ENCODE peak calls at places on chromosomes 13 and 19, in four cellular contexts. K is brain microvascular endothelial cell, C is osteoblast, O is cardiac muscle cell. Z is an unnamed sample.

GRCh38 chr19:11887247-11887617 is 350 bp upstream of the ZNF69 start:
- DNase-seq in C (no peak), O (no peak), K (no peak), Z (no peak)

GRCh38 chr19:35986664-35987570 is 8.1 kb upstream of the SDHAF1 start:
- DNase-seq in K (no peak), C (peak; percentile 85), O (no peak), Z (no peak)

GRCh38 chr13:56457535-56458200 is 683.0 kb upstream of the PRR20A start:
- DNase-seq in O (no peak), C (no peak), K (no peak), Z (no peak)

GRCh38 chr13:99869830-99870229 is 101.7 kb downstream of the ZIC5 start:
- DNase-seq in C (no peak), K (no peak), O (no peak), Z (no peak)

GRCh38 chr13:70330697-70331361 is 222.6 kb upstream of the KLHL1 start:
- DNase-seq in O (no peak), C (peak; percentile 3), K (no peak), Z (peak; percentile 14)

GRCh38 chr19:4415352-4415751 is 12.9 kb downstream of the CHAF1A start:
- DNase-seq in C (peak; percentile 32), K (no peak), O (peak; percentile 70), Z (no peak)

GRCh38 chr19:19257836-19258588 is 15.1 kb downstream of the TM6SF2 start:
- DNase-seq in C (peak; percentile 77), K (no peak), O (no peak), Z (no peak)

GRCh38 chr13:46008631-46009030 is 43.9 kb downstream of the ZC3H13 start:
- DNase-seq in O (no peak), C (no peak), K (no peak), Z (no peak)

GRCh38 chr13:33686772-33687480 is 131.0 kb upstream of the RFC3 start:
- DNase-seq in K (no peak), C (no peak), O (peak; percentile 23), Z (no peak)

GRCh38 chr13:60788156-60788829 is 391.3 kb downstream of the TDRD3 start:
- DNase-seq in K (no peak), O (peak; percentile 8), C (no peak), Z (peak; percentile 27)

GRCh38 chr13:113562085-113562749 is 22.3 kb upstream of the TFDP1 start:
- DNase-seq in C (peak; percentile 98), K (peak; percentile 62), O (peak; percentile 85), Z (peak; percentile 55)

GRCh38 chr19:16417660-16418596 is 53.8 kb downstream of the EPS15L1 start:
- DNase-seq in C (peak; percentile 98), O (peak; percentile 60), K (peak; percentile 35), Z (no peak)

GRCh38 chr19:49421039-49421877 is 2.0 kb downstream of the PTH2 start:
- DNase-seq in K (peak; percentile 49), C (peak; percentile 97), O (peak; percentile 81), Z (no peak)

GRCh38 chr19:3338541-3339181 is 27.7 kb upstream of the NFIC start:
- DNase-seq in K (no peak), O (no peak), C (no peak), Z (no peak)

GRCh38 chr19:46766569-46767317 is 20.5 kb upstream of the STRN4 start:
- DNase-seq in K (no peak), C (peak; percentile 83), O (peak; percentile 47), Z (no peak)

GRCh38 chr13:42153371-42153770 is 104.9 kb downstream of the DGKH start:
- DNase-seq in O (no peak), C (peak; percentile 76), K (no peak), Z (no peak)

GRCh38 chr13:60343978-60344377 is 53.0 kb upstream of the TDRD3 start:
- DNase-seq in O (no peak), K (no peak), C (no peak), Z (no peak)

GRCh38 chr13:77184455-77184854 is 142.4 kb downstream of the MYCBP2 start:
- DNase-seq in O (no peak), C (no peak), K (no peak), Z (no peak)

GRCh38 chr13:45121421-45121820 is 1.1 kb downstream of the GTF2F2 start:
- DNase-seq in C (peak; percentile 41), K (peak; percentile 9), O (peak; percentile 40), Z (no peak)

GRCh38 chr13:21657538-21657937 is 13.3 kb upstream of the FGF9 start:
- DNase-seq in K (peak; percentile 80), O (peak; percentile 34), C (no peak), Z (no peak)

GRCh38 chr13:50893211-50893852 is 16.3 kb upstream of the RNASEH2B start:
- DNase-seq in K (no peak), C (no peak), O (peak; percentile 29), Z (no peak)

GRCh38 chr19:6935069-6935468 is 47.7 kb downstream of the ADGRE1 start:
- DNase-seq in K (no peak), O (no peak), C (no peak), Z (no peak)

GRCh38 chr13:53778937-53779336 is 750.3 kb downstream of the OLFM4 start:
- DNase-seq in O (no peak), K (no peak), C (no peak), Z (no peak)
- TF ChIP-seq CTCF in O (no peak), K (no peak), C (no peak), Z (no peak)

GRCh38 chr19:40423938-40424337 is 1.9 kb downstream of the SERTAD1 start:
- DNase-seq in O (no peak), C (no peak), K (no peak), Z (no peak)
- H3K4me3 ChIP-seq in O (peak overlapping the region; percentile 81), C (peak overlapping the region; percentile 97), K (peak overlapping the region; percentile 85), Z (peak overlapping the region; percentile 85)

GRCh38 chr19:588093-588742 is 1.5 kb upstream of the HCN2 start:
- DNase-seq in C (peak; percentile 99), K (peak; percentile 77), O (peak; percentile 86), Z (no peak)
- TF ChIP-seq CTCF in C (peak; percentile 57), K (peak; percentile 88), O (peak; percentile 72), Z (peak; percentile 79)

DNA sequence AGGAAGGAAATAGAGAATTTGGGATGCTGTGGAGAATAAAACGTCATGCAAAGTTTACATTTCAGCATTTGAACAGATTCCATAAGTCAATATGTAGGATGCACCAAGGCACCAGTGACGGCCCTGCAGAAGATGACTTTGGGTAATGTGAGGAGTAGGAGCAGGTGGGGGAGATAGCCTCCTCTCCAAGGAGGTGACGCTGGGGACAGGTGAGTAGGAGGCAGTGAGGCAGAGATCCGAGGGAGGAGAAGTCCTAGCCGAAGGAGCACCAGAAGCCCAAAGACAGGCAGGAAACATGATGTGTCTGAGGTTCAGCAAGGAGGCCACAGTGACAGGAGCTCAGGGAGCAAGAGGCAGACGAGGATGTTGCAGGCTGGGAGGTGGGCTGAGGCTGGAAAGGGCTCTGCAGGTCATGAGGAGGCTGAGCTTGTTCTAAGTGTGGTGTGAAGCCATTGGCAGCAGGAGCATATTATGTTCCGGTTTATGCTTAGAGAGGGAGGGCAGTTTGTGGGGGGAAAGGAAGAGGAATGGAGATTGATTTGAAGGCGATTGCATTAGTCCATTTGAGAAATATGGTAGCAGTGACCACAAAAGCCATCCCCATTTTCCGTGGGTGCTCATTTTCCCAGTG is 55.7 kb upstream of the C1QTNF9 start:
- DNase-seq in O (no peak), K (no peak), C (peak; percentile 85), Z (no peak)
- H3K4me3 ChIP-seq in O (no peak overlapping the region), K (no peak overlapping the region), C (no peak overlapping the region), Z (no peak overlapping the region)

DNA sequence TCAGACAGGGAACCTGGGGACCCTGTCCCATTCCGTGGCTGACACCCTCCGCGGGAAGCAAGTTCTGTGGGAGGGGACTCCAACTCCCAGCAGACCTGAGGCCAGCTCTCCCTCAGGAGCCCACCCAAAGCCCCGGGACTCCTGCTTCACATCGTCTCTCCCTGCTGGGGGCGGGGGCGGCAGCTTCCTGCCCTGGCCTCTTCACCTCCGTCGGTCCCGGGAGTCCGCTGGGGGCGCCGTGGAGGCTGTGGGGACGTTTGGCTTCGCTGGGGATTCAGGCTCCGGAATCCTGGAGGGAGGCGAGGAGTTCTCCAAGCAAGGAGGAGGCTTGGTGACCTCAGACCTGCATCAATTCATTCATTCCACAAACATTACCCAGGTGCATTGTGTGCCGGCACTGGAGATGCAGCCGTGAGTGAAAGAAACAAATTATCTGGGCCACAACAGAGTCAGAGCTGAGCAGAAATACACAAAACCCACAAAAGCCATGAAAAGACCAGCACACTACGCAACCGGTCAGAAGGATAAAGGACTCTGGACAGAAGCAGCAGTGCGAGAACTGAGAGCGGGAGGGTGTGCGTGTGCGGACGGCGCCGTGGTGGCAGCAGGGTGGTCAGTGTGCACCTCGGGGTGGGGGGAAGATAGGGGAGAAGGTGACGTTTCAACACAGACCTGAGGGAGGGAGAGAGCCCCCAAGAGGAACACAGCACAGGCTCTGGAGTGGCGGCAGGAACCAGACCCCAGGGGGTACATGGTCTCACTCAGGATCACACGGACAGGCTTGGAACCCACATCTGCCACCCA is 19.0 kb downstream of the EPS8L1 start:
- DNase-seq in K (no peak), O (no peak), C (peak; percentile 88), Z (no peak)
- TF ChIP-seq CTCF in K (no peak), O (no peak), C (no peak), Z (no peak)

DNA sequence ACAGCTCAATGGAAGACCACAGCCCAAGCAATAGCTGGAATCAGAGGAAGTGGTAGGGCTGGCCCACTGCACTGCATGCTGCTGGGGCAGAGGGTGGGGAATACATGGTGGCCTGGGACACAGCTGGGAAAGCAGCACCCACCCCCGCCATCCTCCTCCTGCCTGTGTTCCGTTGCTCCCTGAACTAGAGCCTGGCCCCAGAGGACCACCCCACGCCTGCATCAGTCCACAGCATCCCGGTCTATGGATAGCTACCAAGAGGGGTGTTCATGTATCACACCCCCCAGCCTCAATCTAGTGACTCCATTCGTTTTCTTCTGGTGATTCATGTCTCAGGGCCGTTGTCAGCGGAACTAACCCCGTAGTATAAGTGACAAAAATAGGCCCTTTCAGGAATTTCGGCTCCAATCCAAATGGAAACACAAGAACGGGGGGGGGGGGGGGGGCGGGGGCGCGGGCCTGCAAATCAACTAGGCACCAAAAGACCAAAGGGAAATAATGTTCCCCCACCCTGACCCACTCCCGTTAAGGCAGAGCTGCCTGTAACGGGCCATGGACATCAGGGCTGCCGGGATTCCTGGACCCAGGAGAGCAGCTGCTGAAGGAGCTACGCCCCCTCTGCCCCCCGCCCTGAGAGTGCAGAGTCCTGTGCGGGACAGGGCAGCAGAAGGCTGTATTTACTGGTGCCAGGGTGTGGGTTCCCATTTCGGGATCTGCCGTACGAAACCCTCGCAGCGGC is 18.9 kb upstream of the EPHX3 start:
- DNase-seq in K (peak; percentile 86), C (peak; percentile 89), O (peak; percentile 69), Z (no peak)
- H3K4me3 ChIP-seq in K (peak overlapping the region; percentile 38), C (peak overlapping the region; percentile 56), O (no peak overlapping the region), Z (no peak overlapping the region)